ENCODE peak calls at places on chromosomes 3 and 15, in six cellular contexts. C, U, S, D, X and K are unnamed samples.

GRCh38 chr3:190517696-190518095 is 3.8 kb downstream of the IL1RAP start:
- DNase-seq in D (no peak), X (no peak), S (no peak), U (no peak), C (peak), K (no peak)

GRCh38 chr3:153029350-153029749 is 132.7 kb upstream of the RAP2B start:
- DNase-seq in S (no peak), C (peak), U (no peak), X (no peak), D (no peak), K (no peak)

GRCh38 chr15:101348643-101349496 is 53.8 kb upstream of the SNRPA1 start:
- DNase-seq in U (no peak), S (no peak), D (no peak), C (no peak), X (no peak), K (no peak)

GRCh38 chr3:107813066-107813465 is 277.8 kb downstream of the CD47 start:
- DNase-seq in D (no peak), C (no peak), U (no peak), X (no peak), S (no peak), K (no peak)

GRCh38 chr3:66673305-66673704 is 172.5 kb upstream of the LRIG1 start:
- DNase-seq in D (no peak), S (no peak), C (peak), X (no peak), U (no peak), K (no peak)

GRCh38 chr3:129563850-129564535 is 21.0 kb downstream of the H1-8 start:
- DNase-seq in X (no peak), U (no peak), S (no peak), D (no peak), C (peak), K (no peak)

GRCh38 chr15:66621491-66622467 is 56.0 kb upstream of the LCTL start:
- DNase-seq in D (peak), U (no peak), S (no peak), C (no peak), X (peak), K (no peak)

GRCh38 chr3:183698760-183699159 is 1.2 kb downstream of the YEATS2 start:
- DNase-seq in C (peak), S (no peak), U (no peak), X (no peak), D (no peak), K (no peak)

GRCh38 chr15:74843891-74844299 is 939 bp upstream of the ULK3 start:
- DNase-seq in S (no peak), X (no peak), D (no peak), C (no peak), U (no peak), K (no peak)

GRCh38 chr3:129439381-129439816 is 349 bp downstream of the MBD4 start:
- DNase-seq in D (no peak), X (peak), U (no peak), C (peak), S (no peak), K (no peak)